ENCODE peak calls at places on chromosomes 13 and 19, in ten cellular contexts. One of them, this sample, is unnamed.

GRCh38 chr19:4369109-4369887 is 25.9 kb downstream of the MPND start:
- DNase-seq in hepatic stellate cell: no peak
- DNase-seq in activated T-helper 1 cell treated with anti-CD3 and anti-CD28 coated beads, Interleukin-12 subunit alpha, Interleukin-12 subunit beta, Interleukin-2, Interleukin-4 antibody, amounts not matched to agents 30 ng/mL and 10 ng/mL and 1 ng/mL, durations not matched to agents 14 hours and 24 hours and 36 hours: peak; percentile 83
- DNase-seq in choroid plexus epithelial cell: no peak
- DNase-seq in HCT116: no peak
- DNase-seq in activated CD4-positive, alpha-beta T cell treated with anti-CD3 and anti-CD28 coated beads for 24 hours: peak; percentile 61
- DNase-seq in mucosa of descending colon: peak; percentile 75
- DNase-seq in cerebellar nuclear complex: no peak
- DNase-seq in HuH-7: no peak
- DNase-seq in GOT3: no peak
- DNase-seq in this sample: no peak

GRCh38 chr19:8641908-8642547 is 11.6 kb downstream of the NFILZ start:
- DNase-seq in hepatic stellate cell: peak; percentile 68
- DNase-seq in activated T-helper 1 cell treated with anti-CD3 and anti-CD28 coated beads, Interleukin-12 subunit alpha, Interleukin-12 subunit beta, Interleukin-2, Interleukin-4 antibody, amounts not matched to agents 30 ng/mL and 10 ng/mL and 1 ng/mL, durations not matched to agents 14 hours and 24 hours and 36 hours: no peak
- DNase-seq in choroid plexus epithelial cell: peak; percentile 90
- DNase-seq in HCT116: peak; percentile 51
- DNase-seq in activated CD4-positive, alpha-beta T cell treated with anti-CD3 and anti-CD28 coated beads for 24 hours: no peak
- DNase-seq in mucosa of descending colon: peak; percentile 40
- DNase-seq in cerebellar nuclear complex: no peak
- DNase-seq in HuH-7: peak; percentile 73
- DNase-seq in GOT3: no peak
- DNase-seq in this sample: no peak

GRCh38 chr19:47369923-47370625 is 21.0 kb downstream of the DHX34 start:
- DNase-seq in hepatic stellate cell: peak; percentile 74
- DNase-seq in activated T-helper 1 cell treated with anti-CD3 and anti-CD28 coated beads, Interleukin-12 subunit alpha, Interleukin-12 subunit beta, Interleukin-2, Interleukin-4 antibody, amounts not matched to agents 30 ng/mL and 10 ng/mL and 1 ng/mL, durations not matched to agents 14 hours and 24 hours and 36 hours: no peak
- DNase-seq in choroid plexus epithelial cell: peak; percentile 90
- DNase-seq in HCT116: no peak
- DNase-seq in activated CD4-positive, alpha-beta T cell treated with anti-CD3 and anti-CD28 coated beads for 24 hours: no peak
- DNase-seq in mucosa of descending colon: no peak
- DNase-seq in cerebellar nuclear complex: no peak
- DNase-seq in HuH-7: no peak
- DNase-seq in GOT3: no peak
- DNase-seq in this sample: no peak

GRCh38 chr19:16591803-16592556 is 19.8 kb upstream of the SLC35E1 start:
- DNase-seq in hepatic stellate cell: no peak
- DNase-seq in activated T-helper 1 cell treated with anti-CD3 and anti-CD28 coated beads, Interleukin-12 subunit alpha, Interleukin-12 subunit beta, Interleukin-2, Interleukin-4 antibody, amounts not matched to agents 30 ng/mL and 10 ng/mL and 1 ng/mL, durations not matched to agents 14 hours and 24 hours and 36 hours: no peak
- DNase-seq in choroid plexus epithelial cell: no peak
- DNase-seq in HCT116: no peak
- DNase-seq in activated CD4-positive, alpha-beta T cell treated with anti-CD3 and anti-CD28 coated beads for 24 hours: no peak
- DNase-seq in mucosa of descending colon: no peak
- DNase-seq in cerebellar nuclear complex: no peak
- DNase-seq in HuH-7: no peak
- DNase-seq in GOT3: no peak
- DNase-seq in this sample: no peak

GRCh38 chr13:49457221-49457620 is 13.1 kb downstream of the SETDB2 start:
- DNase-seq in hepatic stellate cell: no peak
- DNase-seq in activated T-helper 1 cell treated with anti-CD3 and anti-CD28 coated beads, Interleukin-12 subunit alpha, Interleukin-12 subunit beta, Interleukin-2, Interleukin-4 antibody, amounts not matched to agents 30 ng/mL and 10 ng/mL and 1 ng/mL, durations not matched to agents 14 hours and 24 hours and 36 hours: no peak
- DNase-seq in choroid plexus epithelial cell: peak; percentile 40
- DNase-seq in HCT116: no peak
- DNase-seq in activated CD4-positive, alpha-beta T cell treated with anti-CD3 and anti-CD28 coated beads for 24 hours: no peak
- DNase-seq in mucosa of descending colon: no peak
- DNase-seq in cerebellar nuclear complex: no peak
- DNase-seq in HuH-7: no peak
- DNase-seq in GOT3: no peak
- DNase-seq in this sample: no peak

GRCh38 chr19:12791345-12792047 is at the start of gene JUNB:
- DNase-seq in hepatic stellate cell: peak; percentile 98
- DNase-seq in activated T-helper 1 cell treated with anti-CD3 and anti-CD28 coated beads, Interleukin-12 subunit alpha, Interleukin-12 subunit beta, Interleukin-2, Interleukin-4 antibody, amounts not matched to agents 30 ng/mL and 10 ng/mL and 1 ng/mL, durations not matched to agents 14 hours and 24 hours and 36 hours: peak; percentile 97
- DNase-seq in choroid plexus epithelial cell: peak; percentile 99
- DNase-seq in HCT116: peak; percentile 93
- DNase-seq in activated CD4-positive, alpha-beta T cell treated with anti-CD3 and anti-CD28 coated beads for 24 hours: peak; percentile 95
- DNase-seq in mucosa of descending colon: peak; percentile 98
- DNase-seq in cerebellar nuclear complex: peak; percentile 36
- DNase-seq in HuH-7: peak; percentile 91
- DNase-seq in GOT3: peak; percentile 96
- DNase-seq in this sample: no peak

GRCh38 chr19:13260883-13261653 is 110.9 kb downstream of the IER2 start:
- DNase-seq in hepatic stellate cell: peak; percentile 93
- DNase-seq in activated T-helper 1 cell treated with anti-CD3 and anti-CD28 coated beads, Interleukin-12 subunit alpha, Interleukin-12 subunit beta, Interleukin-2, Interleukin-4 antibody, amounts not matched to agents 30 ng/mL and 10 ng/mL and 1 ng/mL, durations not matched to agents 14 hours and 24 hours and 36 hours: no peak
- DNase-seq in choroid plexus epithelial cell: peak; percentile 86
- DNase-seq in HCT116: peak; percentile 94
- DNase-seq in activated CD4-positive, alpha-beta T cell treated with anti-CD3 and anti-CD28 coated beads for 24 hours: no peak
- DNase-seq in mucosa of descending colon: peak; percentile 8
- DNase-seq in cerebellar nuclear complex: no peak
- DNase-seq in HuH-7: no peak
- DNase-seq in GOT3: peak; percentile 21
- DNase-seq in this sample: peak; percentile 82

GRCh38 chr19:38149597-38149996 is 74.4 kb downstream of the DPF1 start:
- DNase-seq in hepatic stellate cell: no peak
- DNase-seq in activated T-helper 1 cell treated with anti-CD3 and anti-CD28 coated beads, Interleukin-12 subunit alpha, Interleukin-12 subunit beta, Interleukin-2, Interleukin-4 antibody, amounts not matched to agents 30 ng/mL and 10 ng/mL and 1 ng/mL, durations not matched to agents 14 hours and 24 hours and 36 hours: no peak
- DNase-seq in choroid plexus epithelial cell: peak; percentile 30
- DNase-seq in HCT116: no peak
- DNase-seq in activated CD4-positive, alpha-beta T cell treated with anti-CD3 and anti-CD28 coated beads for 24 hours: no peak
- DNase-seq in mucosa of descending colon: no peak
- DNase-seq in cerebellar nuclear complex: no peak
- DNase-seq in HuH-7: no peak
- DNase-seq in GOT3: no peak
- DNase-seq in this sample: no peak

GRCh38 chr13:35769812-35770211 is 293.3 kb upstream of the MAB21L1 start:
- DNase-seq in hepatic stellate cell: no peak
- DNase-seq in activated T-helper 1 cell treated with anti-CD3 and anti-CD28 coated beads, Interleukin-12 subunit alpha, Interleukin-12 subunit beta, Interleukin-2, Interleukin-4 antibody, amounts not matched to agents 30 ng/mL and 10 ng/mL and 1 ng/mL, durations not matched to agents 14 hours and 24 hours and 36 hours: no peak
- DNase-seq in choroid plexus epithelial cell: peak; percentile 26
- DNase-seq in HCT116: no peak
- DNase-seq in activated CD4-positive, alpha-beta T cell treated with anti-CD3 and anti-CD28 coated beads for 24 hours: no peak
- DNase-seq in mucosa of descending colon: no peak
- DNase-seq in cerebellar nuclear complex: no peak
- DNase-seq in HuH-7: no peak
- DNase-seq in GOT3: no peak
- DNase-seq in this sample: no peak

GRCh38 chr19:27793128-27793643 is 1419.8 kb downstream of the UQCRFS1 start:
- DNase-seq in hepatic stellate cell: peak; percentile 60
- DNase-seq in activated T-helper 1 cell treated with anti-CD3 and anti-CD28 coated beads, Interleukin-12 subunit alpha, Interleukin-12 subunit beta, Interleukin-2, Interleukin-4 antibody, amounts not matched to agents 30 ng/mL and 10 ng/mL and 1 ng/mL, durations not matched to agents 14 hours and 24 hours and 36 hours: peak; percentile 68
- DNase-seq in choroid plexus epithelial cell: peak; percentile 70
- DNase-seq in HCT116: peak; percentile 90
- DNase-seq in activated CD4-positive, alpha-beta T cell treated with anti-CD3 and anti-CD28 coated beads for 24 hours: peak; percentile 58
- DNase-seq in mucosa of descending colon: peak; percentile 87
- DNase-seq in cerebellar nuclear complex: no peak
- DNase-seq in HuH-7: peak; percentile 68
- DNase-seq in GOT3: peak; percentile 72
- DNase-seq in this sample: peak; percentile 93

GRCh38 chr19:33093420-33094210 is 12.6 kb downstream of the GPATCH1 start:
- DNase-seq in hepatic stellate cell: no peak
- DNase-seq in activated T-helper 1 cell treated with anti-CD3 and anti-CD28 coated beads, Interleukin-12 subunit alpha, Interleukin-12 subunit beta, Interleukin-2, Interleukin-4 antibody, amounts not matched to agents 30 ng/mL and 10 ng/mL and 1 ng/mL, durations not matched to agents 14 hours and 24 hours and 36 hours: no peak
- DNase-seq in choroid plexus epithelial cell: no peak
- DNase-seq in HCT116: no peak
- DNase-seq in activated CD4-positive, alpha-beta T cell treated with anti-CD3 and anti-CD28 coated beads for 24 hours: no peak
- DNase-seq in mucosa of descending colon: no peak
- DNase-seq in cerebellar nuclear complex: no peak
- DNase-seq in HuH-7: no peak
- DNase-seq in GOT3: no peak
- DNase-seq in this sample: no peak

GRCh38 chr13:45949161-45949560 is 97.6 kb upstream of the SIAH3 start:
- DNase-seq in hepatic stellate cell: no peak
- DNase-seq in activated T-helper 1 cell treated with anti-CD3 and anti-CD28 coated beads, Interleukin-12 subunit alpha, Interleukin-12 subunit beta, Interleukin-2, Interleukin-4 antibody, amounts not matched to agents 30 ng/mL and 10 ng/mL and 1 ng/mL, durations not matched to agents 14 hours and 24 hours and 36 hours: no peak
- DNase-seq in choroid plexus epithelial cell: peak; percentile 84
- DNase-seq in HCT116: no peak
- DNase-seq in activated CD4-positive, alpha-beta T cell treated with anti-CD3 and anti-CD28 coated beads for 24 hours: no peak
- DNase-seq in mucosa of descending colon: no peak
- DNase-seq in cerebellar nuclear complex: no peak
- DNase-seq in HuH-7: no peak
- DNase-seq in GOT3: no peak
- DNase-seq in this sample: no peak

GRCh38 chr13:41588899-41589298 is 131.5 kb downstream of the RGCC start:
- DNase-seq in hepatic stellate cell: peak; percentile 57
- DNase-seq in activated T-helper 1 cell treated with anti-CD3 and anti-CD28 coated beads, Interleukin-12 subunit alpha, Interleukin-12 subunit beta, Interleukin-2, Interleukin-4 antibody, amounts not matched to agents 30 ng/mL and 10 ng/mL and 1 ng/mL, durations not matched to agents 14 hours and 24 hours and 36 hours: no peak
- DNase-seq in choroid plexus epithelial cell: peak; percentile 88
- DNase-seq in HCT116: peak; percentile 8
- DNase-seq in activated CD4-positive, alpha-beta T cell treated with anti-CD3 and anti-CD28 coated beads for 24 hours: peak; percentile 6
- DNase-seq in mucosa of descending colon: no peak
- DNase-seq in cerebellar nuclear complex: no peak
- DNase-seq in HuH-7: no peak
- DNase-seq in GOT3: no peak
- DNase-seq in this sample: peak; percentile 77

GRCh38 chr13:94660695-94661324 is 51.5 kb downstream of the SOX21 start:
- DNase-seq in hepatic stellate cell: no peak
- DNase-seq in activated T-helper 1 cell treated with anti-CD3 and anti-CD28 coated beads, Interleukin-12 subunit alpha, Interleukin-12 subunit beta, Interleukin-2, Interleukin-4 antibody, amounts not matched to agents 30 ng/mL and 10 ng/mL and 1 ng/mL, durations not matched to agents 14 hours and 24 hours and 36 hours: no peak
- DNase-seq in choroid plexus epithelial cell: peak; percentile 54
- DNase-seq in HCT116: no peak
- DNase-seq in activated CD4-positive, alpha-beta T cell treated with anti-CD3 and anti-CD28 coated beads for 24 hours: no peak
- DNase-seq in mucosa of descending colon: no peak
- DNase-seq in cerebellar nuclear complex: no peak
- DNase-seq in HuH-7: no peak
- DNase-seq in GOT3: no peak
- DNase-seq in this sample: no peak